ENCODE peak calls at places on chromosome 16, in seven cellular contexts. R is left lung, M is kidney epithelial cell, J is stomach, F is Calu3, Y is HFF-Myc, I is GM06990. L is an unnamed sample.

GRCh38 chr16:30557397-30557949 is 701 bp downstream of the ZNF764 start:
- DNase-seq in R (no peak), M (no peak), J (no peak), F (no peak), Y (no peak), I (no peak), L (no peak)

GRCh38 chr16:5025171-5025632 is 8.5 kb downstream of the NAGPA start:
- DNase-seq in R (no peak), M (no peak), J (peak; percentile 49), F (peak; percentile 28), Y (no peak), I (no peak), L (no peak)

GRCh38 chr16:89822188-89823086 is 5.8 kb upstream of the SPIRE2 start:
- DNase-seq in R (peak; percentile 60), M (no peak), J (no peak), F (no peak), Y (no peak), I (no peak), L (no peak)

GRCh38 chr16:15835136-15835878 is 21.5 kb downstream of the MYH11 start:
- DNase-seq in R (no peak), M (no peak), J (no peak), F (no peak), Y (no peak), I (no peak), L (no peak)

GRCh38 chr16:89600427-89600826 is 13.0 kb upstream of the DPEP1 start:
- DNase-seq in R (no peak), M (no peak), J (no peak), F (no peak), Y (no peak), I (no peak), L (no peak)

GRCh38 chr16:21194771-21195301 is 16.5 kb downstream of the ZP2 start:
- DNase-seq in R (no peak), M (peak; percentile 14), J (no peak), F (no peak), Y (no peak), I (no peak), L (no peak)

GRCh38 chr16:5977329-5977728 is 879.7 kb upstream of the EEF2KMT start:
- DNase-seq in R (no peak), M (no peak), J (no peak), F (no peak), Y (no peak), I (no peak), L (no peak)

GRCh38 chr16:84566580-84567244 is 51.2 kb downstream of the COTL1 start:
- DNase-seq in R (no peak), M (no peak), J (no peak), F (no peak), Y (no peak), I (no peak), L (no peak)

GRCh38 chr16:2438121-2438520 is 8.9 kb downstream of the CCNF start:
- DNase-seq in R (no peak), M (no peak), J (no peak), F (no peak), Y (no peak), I (no peak), L (no peak)

GRCh38 chr16:81641403-81642106 is 137.5 kb upstream of the PLCG2 start:
- DNase-seq in R (peak; percentile 59), M (no peak), J (no peak), F (no peak), Y (no peak), I (no peak), L (no peak)

GRCh38 chr16:74999208-74999682 is 421 bp downstream of the ZNRF1 start:
- DNase-seq in R (peak; percentile 86), M (no peak), J (no peak), F (peak; percentile 15), Y (no peak), I (no peak), L (no peak)

GRCh38 chr16:84423416-84423837 is 55.1 kb downstream of the ATP2C2 start:
- DNase-seq in R (no peak), M (no peak), J (no peak), F (no peak), Y (peak; percentile 22), I (no peak), L (no peak)

GRCh38 chr16:29915590-29916247 is 10.3 kb downstream of the KCTD13 start:
- DNase-seq in R (no peak), M (no peak), J (no peak), F (no peak), Y (no peak), I (no peak), L (no peak)

GRCh38 chr16:85395913-85396878 is 216.9 kb upstream of the GSE1 start:
- DNase-seq in R (peak; percentile 81), M (no peak), J (no peak), F (no peak), Y (peak; percentile 39), I (no peak), L (no peak)

GRCh38 chr16:46748775-46749705 is 896 bp upstream of the MYLK3 start:
- DNase-seq in R (no peak), M (no peak), J (no peak), F (no peak), Y (no peak), I (peak; percentile 27), L (no peak)

GRCh38 chr16:75193730-75194444 is 13.1 kb downstream of the CTRB2 start:
- DNase-seq in R (no peak), M (no peak), J (peak; percentile 16), F (no peak), Y (no peak), I (no peak), L (no peak)

GRCh38 chr16:57585051-57585687 is 42.7 kb downstream of the ADGRG5 start:
- DNase-seq in R (no peak), M (no peak), J (no peak), F (no peak), Y (no peak), I (no peak), L (no peak)

GRCh38 chr16:85027968-85028637 is 508 bp downstream of the KIAA0513 start:
- DNase-seq in R (no peak), M (no peak), J (no peak), F (peak; percentile 50), Y (no peak), I (no peak), L (no peak)

GRCh38 chr16:30926937-30927788 is 3.8 kb downstream of the FBXL19 start:
- DNase-seq in R (no peak), M (no peak), J (no peak), F (no peak), Y (no peak), I (no peak), L (no peak)

GRCh38 chr16:19926449-19927390 is 42.1 kb upstream of the GPRC5B start:
- DNase-seq in R (no peak), M (peak; percentile 42), J (no peak), F (peak; percentile 20), Y (peak; percentile 39), I (no peak), L (peak; percentile 9)

GRCh38 chr16:89456412-89456811 is 33.9 kb downstream of the ANKRD11 start:
- DNase-seq in R (no peak), M (no peak), J (no peak), F (no peak), Y (no peak), I (no peak), L (no peak)

GRCh38 chr16:4729876-4730275 is 4.2 kb downstream of the ANKS3 start:
- DNase-seq in R (no peak), M (no peak), J (no peak), F (no peak), Y (no peak), I (no peak), L (no peak)

GRCh38 chr16:5480796-5481195 is 383.2 kb upstream of the EEF2KMT start:
- DNase-seq in R (no peak), M (no peak), J (no peak), F (no peak), Y (no peak), I (no peak), L (no peak)

DNA sequence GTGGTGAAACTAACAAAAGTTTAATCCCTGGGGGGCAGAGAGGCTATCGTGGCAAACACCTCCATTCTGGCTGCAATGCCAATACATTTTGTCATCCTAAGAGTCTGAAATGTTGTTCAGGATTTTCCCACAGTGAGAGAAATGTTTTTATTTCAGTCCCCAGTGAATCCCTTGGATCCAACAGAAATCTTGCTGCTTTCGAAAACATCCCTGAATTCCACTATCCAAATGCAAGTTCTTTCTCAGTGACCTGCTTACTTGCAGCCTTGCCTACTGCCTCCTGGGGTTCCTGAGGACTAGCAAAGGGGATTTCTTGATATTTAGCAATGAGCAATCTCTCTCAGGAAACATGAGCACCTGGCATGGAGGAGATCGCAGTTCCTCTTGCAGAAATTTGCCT is 202.1 kb upstream of the IRX3 start:
- DNase-seq in R (no peak), M (no peak), J (no peak), F (no peak), Y (no peak), I (no peak), L (no peak)
- TF ChIP-seq CTCF in R (no peak), M (no peak), J (no peak), F (no peak), Y (no peak), I (no peak), L (no peak)

GRCh38 chr16:68504066-68504465 is 35.0 kb upstream of the ZFP90 start:
- DNase-seq in R (no peak), M (no peak), J (no peak), F (no peak), Y (no peak), I (no peak), L (no peak)

GRCh38 chr16:68499011-68499410 is 40.1 kb upstream of the ZFP90 start:
- DNase-seq in R (no peak), M (no peak), J (no peak), F (no peak), Y (no peak), I (no peak), L (no peak)

GRCh38 chr16:68508013-68508412 is 31.1 kb upstream of the ZFP90 start:
- DNase-seq in R (no peak), M (no peak), J (no peak), F (no peak), Y (no peak), I (no peak), L (no peak)

GRCh38 chr16:68506331-68507053 is 32.6 kb upstream of the ZFP90 start:
- DNase-seq in R (no peak), M (no peak), J (no peak), F (no peak), Y (no peak), I (no peak), L (no peak)

GRCh38 chr16:68503334-68503733 is 35.8 kb upstream of the ZFP90 start:
- DNase-seq in R (no peak), M (no peak), J (no peak), F (no peak), Y (no peak), I (no peak), L (no peak)
- TF ChIP-seq CTCF in R (no peak), M (no peak), J (no peak), F (no peak), Y (no peak), I (no peak), L (no peak)

GRCh38 chr16:68328860-68329370 is 18.1 kb downstream of the PRMT7 start:
- DNase-seq in R (no peak), M (no peak), J (no peak), F (no peak), Y (no peak), I (no peak), L (no peak)
- TF ChIP-seq CTCF in R (no peak), M (no peak), J (no peak), F (no peak), Y (no peak), I (no peak), L (no peak)

DNA sequence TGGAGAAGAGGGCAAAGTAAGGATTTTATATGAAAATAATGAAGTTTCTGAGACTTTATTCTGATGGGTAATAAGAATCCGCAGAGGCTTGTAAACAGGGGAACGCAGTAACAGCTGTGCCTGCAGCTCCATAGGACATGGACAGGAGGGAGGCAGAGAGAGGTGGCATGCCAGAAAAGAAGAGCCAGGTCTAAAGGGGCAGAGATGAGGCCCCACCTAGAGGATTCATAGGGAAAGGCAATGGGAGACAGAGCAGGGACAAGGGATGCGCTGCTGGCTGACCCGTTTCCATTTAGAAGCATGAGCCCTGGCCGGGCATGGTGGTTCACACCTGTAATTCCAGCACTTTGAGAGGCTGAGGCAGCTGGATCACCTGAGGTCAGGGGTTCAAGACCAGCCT is 340.3 kb upstream of the CDH5 start:
- DNase-seq in R (no peak), M (no peak), J (no peak), F (peak; percentile 9), Y (no peak), I (no peak), L (no peak)
- TF ChIP-seq CTCF in R (no peak), M (peak; percentile 35), J (no peak), F (peak; percentile 27), Y (peak; percentile 34), I (no peak), L (peak; percentile 51)